ENCODE peak calls at places on chromosome 18, in nine cellular contexts. N, G, S, X, M, H, F, T and Z are unnamed samples.

GRCh38 chr18:30971338-30971956 is 71.1 kb downstream of the DSC3 start:
- DNase-seq in N (no peak), G (peak; percentile 32), S (peak; percentile 40), X (no peak), M (no peak), H (no peak), F (peak; percentile 39), T (no peak), Z (no peak)

GRCh38 chr18:11826836-11827235 is 24.4 kb upstream of the CHMP1B start:
- DNase-seq in N (no peak), G (no peak), S (no peak), X (no peak), M (no peak), H (no peak), F (no peak), T (no peak), Z (no peak)

GRCh38 chr18:62616331-62616805 is 93.5 kb downstream of the ZCCHC2 start:
- DNase-seq in N (no peak), G (no peak), S (no peak), X (no peak), M (no peak), H (peak; percentile 80), F (no peak), T (no peak), Z (no peak)

GRCh38 chr18:51490417-51490816 is 292.9 kb upstream of the MEX3C start:
- DNase-seq in N (no peak), G (no peak), S (no peak), X (no peak), M (no peak), H (no peak), F (no peak), T (no peak), Z (no peak)

GRCh38 chr18:11784905-11785304 is 66.3 kb upstream of the CHMP1B start:
- DNase-seq in N (no peak), G (no peak), S (no peak), X (no peak), M (no peak), H (no peak), F (no peak), T (no peak), Z (no peak)

GRCh38 chr18:26747131-26747475 is 118.4 kb downstream of the AQP4 start:
- DNase-seq in N (no peak), G (no peak), S (no peak), X (no peak), M (no peak), H (peak; percentile 8), F (peak; percentile 1), T (no peak), Z (no peak)

GRCh38 chr18:59835656-59836379 is 64.0 kb upstream of the PMAIP1 start:
- DNase-seq in N (no peak), G (no peak), S (no peak), X (no peak), M (no peak), H (no peak), F (no peak), T (no peak), Z (no peak)

GRCh38 chr18:48022531-48023330 is 92.3 kb upstream of the SMAD2 start:
- DNase-seq in N (no peak), G (peak; percentile 74), S (peak; percentile 88), X (peak; percentile 56), M (no peak), H (no peak), F (peak; percentile 66), T (no peak), Z (no peak)

GRCh38 chr18:79395761-79396404 is at the start of gene NFATC1:
- DNase-seq in N (peak; percentile 90), G (no peak), S (no peak), X (no peak), M (peak; percentile 80), H (peak; percentile 42), F (peak; percentile 52), T (peak; percentile 87), Z (no peak)

GRCh38 chr18:31789409-31789808 is 28.7 kb upstream of the SLC25A52 start:
- DNase-seq in N (no peak), G (no peak), S (no peak), X (no peak), M (no peak), H (no peak), F (no peak), T (no peak), Z (no peak)

GRCh38 chr18:77059294-77059916 is 73.2 kb downstream of the MBP start:
- DNase-seq in N (no peak), G (peak; percentile 61), S (peak; percentile 74), X (peak; percentile 10), M (no peak), H (peak; percentile 55), F (peak; percentile 80), T (no peak), Z (no peak)

GRCh38 chr18:14029512-14029911 is 102.7 kb downstream of the ZNF519 start:
- DNase-seq in N (no peak), G (no peak), S (no peak), X (no peak), M (no peak), H (no peak), F (no peak), T (no peak), Z (no peak)

GRCh38 chr18:24491882-24492281 is 31.4 kb downstream of the HRH4 start:
- DNase-seq in N (no peak), G (no peak), S (no peak), X (no peak), M (no peak), H (no peak), F (no peak), T (no peak), Z (no peak)

GRCh38 chr18:50161806-50162205 is 33.1 kb downstream of the MYO5B start:
- DNase-seq in N (no peak), G (no peak), S (no peak), X (no peak), M (no peak), H (no peak), F (no peak), T (no peak), Z (no peak)

GRCh38 chr18:56873441-56874140 is 222.4 kb downstream of the WDR7 start:
- DNase-seq in N (no peak), G (no peak), S (peak; percentile 96), X (no peak), M (no peak), H (no peak), F (no peak), T (no peak), Z (no peak)

GRCh38 chr18:62713651-62714247 is 1.6 kb upstream of the PHLPP1 start:
- DNase-seq in N (no peak), G (no peak), S (no peak), X (no peak), M (no peak), H (no peak), F (no peak), T (no peak), Z (no peak)

GRCh38 chr18:45167631-45168225 is 447.5 kb upstream of the SLC14A2 start:
- DNase-seq in N (no peak), G (peak; percentile 93), S (no peak), X (no peak), M (no peak), H (peak; percentile 85), F (peak; percentile 39), T (no peak), Z (no peak)

GRCh38 chr18:52348209-52348608 is 8.2 kb downstream of the DCC start:
- DNase-seq in N (no peak), G (peak; percentile 61), S (no peak), X (no peak), M (no peak), H (no peak), F (no peak), T (no peak), Z (no peak)